ENCODE peak calls at places on chromosome 2, in ten cellular contexts. O, K, C, F, T, Z, P, W, Q and I are unnamed samples.

GRCh38 chr2:137380610-137381009 is 583.7 kb upstream of the HNMT start:
- DNase-seq in O (peak), K (no peak), C (no peak), F (no peak), T (no peak), Z (peak), P (no peak), W (no peak), Q (no peak), I (no peak)

GRCh38 chr2:179139506-179139905 is 89.6 kb upstream of the CCDC141 start:
- DNase-seq in O (no peak), K (no peak), C (no peak), F (no peak), T (no peak), Z (no peak), P (no peak), W (no peak), Q (no peak), I (no peak)

GRCh38 chr2:48080534-48081316 is 174.4 kb upstream of the FBXO11 start:
- DNase-seq in O (no peak), K (no peak), C (no peak), F (no peak), T (no peak), Z (no peak), P (no peak), W (no peak), Q (no peak), I (no peak)

GRCh38 chr2:12970861-12971260 is 254.1 kb downstream of the TRIB2 start:
- DNase-seq in O (peak), K (no peak), C (peak), F (peak), T (peak), Z (no peak), P (no peak), W (no peak), Q (no peak), I (no peak)

GRCh38 chr2:26679857-26680256 is 12.7 kb upstream of the KCNK3 start:
- DNase-seq in O (no peak), K (no peak), C (no peak), F (no peak), T (no peak), Z (no peak), P (no peak), W (peak), Q (no peak), I (no peak)

GRCh38 chr2:201808070-201808469 is 1.7 kb downstream of the CDK15 start:
- DNase-seq in O (no peak), K (no peak), C (no peak), F (no peak), T (no peak), Z (no peak), P (no peak), W (no peak), Q (no peak), I (no peak)

GRCh38 chr2:17191223-17191622 is 327.0 kb downstream of the RAD51AP2 start:
- DNase-seq in O (no peak), K (no peak), C (no peak), F (no peak), T (no peak), Z (no peak), P (no peak), W (no peak), Q (no peak), I (no peak)

GRCh38 chr2:53610260-53610659 is 157.3 kb upstream of the CHAC2 start:
- DNase-seq in O (no peak), K (peak), C (no peak), F (no peak), T (no peak), Z (no peak), P (no peak), W (no peak), Q (no peak), I (peak)

GRCh38 chr2:223230352-223230751 is 178.4 kb downstream of the KCNE4 start:
- DNase-seq in O (no peak), K (peak), C (no peak), F (no peak), T (no peak), Z (no peak), P (no peak), W (no peak), Q (no peak), I (no peak)

GRCh38 chr2:240820607-240821428 is 799 bp upstream of the KIF1A start:
- DNase-seq in O (no peak), K (no peak), C (no peak), F (no peak), T (no peak), Z (no peak), P (no peak), W (peak), Q (no peak), I (no peak)

GRCh38 chr2:120486946-120487345 is 141.0 kb downstream of the INHBB start:
- DNase-seq in O (no peak), K (no peak), C (no peak), F (peak), T (no peak), Z (no peak), P (no peak), W (peak), Q (no peak), I (no peak)

GRCh38 chr2:186543561-186544131 is 46.2 kb upstream of the ITGAV start:
- DNase-seq in O (peak), K (no peak), C (peak), F (no peak), T (peak), Z (peak), P (no peak), W (no peak), Q (no peak), I (no peak)

GRCh38 chr2:186537019-186537418 is 51.0 kb downstream of the ZC3H15 start:
- DNase-seq in O (no peak), K (no peak), C (no peak), F (no peak), T (no peak), Z (no peak), P (no peak), W (no peak), Q (no peak), I (no peak)

GRCh38 chr2:186544255-186544675 is 45.6 kb upstream of the ITGAV start:
- DNase-seq in O (peak), K (peak), C (peak), F (peak), T (peak), Z (peak), P (no peak), W (no peak), Q (no peak), I (no peak)

GRCh38 chr2:186542002-186542401 is 47.9 kb upstream of the ITGAV start:
- DNase-seq in O (no peak), K (no peak), C (no peak), F (no peak), T (no peak), Z (no peak), P (no peak), W (no peak), Q (no peak), I (no peak)

GRCh38 chr2:186540971-186541370 is 48.9 kb upstream of the ITGAV start:
- DNase-seq in O (peak), K (no peak), C (no peak), F (peak), T (no peak), Z (peak), P (no peak), W (no peak), Q (no peak), I (no peak)
- H3K4me3 ChIP-seq in O (no peak), K (no peak), C (no peak), F (no peak), T (no peak), Z (no peak), P (no peak), W (no peak), Q (no peak), I (no peak)

GRCh38 chr2:46023165-46023854 is 273.9 kb upstream of the EPAS1 start:
- DNase-seq in O (no peak), K (no peak), C (no peak), F (no peak), T (no peak), Z (no peak), P (no peak), W (no peak), Q (no peak), I (no peak)

GRCh38 chr2:46015671-46016070 is 281.5 kb upstream of the EPAS1 start:
- DNase-seq in O (no peak), K (no peak), C (no peak), F (no peak), T (no peak), Z (no peak), P (no peak), W (no peak), Q (no peak), I (no peak)

GRCh38 chr2:46014911-46015654 is 282.1 kb upstream of the EPAS1 start:
- DNase-seq in O (peak), K (no peak), C (no peak), F (no peak), T (peak), Z (peak), P (no peak), W (no peak), Q (no peak), I (no peak)

GRCh38 chr2:46020416-46020815 is 276.8 kb upstream of the EPAS1 start:
- DNase-seq in O (peak), K (no peak), C (no peak), F (no peak), T (no peak), Z (no peak), P (no peak), W (no peak), Q (no peak), I (no peak)

GRCh38 chr2:46018773-46019593 is 278.2 kb upstream of the EPAS1 start:
- DNase-seq in O (no peak), K (no peak), C (no peak), F (no peak), T (no peak), Z (no peak), P (no peak), W (no peak), Q (no peak), I (no peak)
- TF ChIP-seq CTCF in O (no peak), K (no peak), C (no peak), F (no peak), T (no peak), Z (no peak), P (peak), W (no peak), Q (no peak), I (no peak)

GRCh38 chr2:169715379-169716228 is 18.0 kb upstream of the KLHL23 start:
- DNase-seq in O (no peak), K (peak), C (no peak), F (no peak), T (no peak), Z (no peak), P (no peak), W (no peak), Q (peak), I (peak)
- H3K4me3 ChIP-seq in O (no peak), K (peak), C (peak), F (peak), T (peak), Z (no peak), P (no peak), W (peak), Q (peak), I (peak)

GRCh38 chr2:222052934-222053367 is 245.8 kb downstream of the PAX3 start:
- DNase-seq in O (no peak), K (no peak), C (no peak), F (no peak), T (no peak), Z (no peak), P (no peak), W (no peak), Q (peak), I (no peak)
- TF ChIP-seq CTCF in O (no peak), K (no peak), C (peak), F (no peak), T (peak), Z (peak), P (no peak), W (no peak), Q (peak), I (no peak)

GRCh38 chr2:160405077-160405865 is 88.3 kb downstream of the RBMS1 start:
- DNase-seq in O (no peak), K (no peak), C (no peak), F (no peak), T (no peak), Z (no peak), P (no peak), W (no peak), Q (no peak), I (no peak)
- H3K4me3 ChIP-seq in O (peak), K (no peak), C (peak), F (peak), T (peak), Z (peak), P (peak), W (peak), Q (peak), I (no peak)

DNA sequence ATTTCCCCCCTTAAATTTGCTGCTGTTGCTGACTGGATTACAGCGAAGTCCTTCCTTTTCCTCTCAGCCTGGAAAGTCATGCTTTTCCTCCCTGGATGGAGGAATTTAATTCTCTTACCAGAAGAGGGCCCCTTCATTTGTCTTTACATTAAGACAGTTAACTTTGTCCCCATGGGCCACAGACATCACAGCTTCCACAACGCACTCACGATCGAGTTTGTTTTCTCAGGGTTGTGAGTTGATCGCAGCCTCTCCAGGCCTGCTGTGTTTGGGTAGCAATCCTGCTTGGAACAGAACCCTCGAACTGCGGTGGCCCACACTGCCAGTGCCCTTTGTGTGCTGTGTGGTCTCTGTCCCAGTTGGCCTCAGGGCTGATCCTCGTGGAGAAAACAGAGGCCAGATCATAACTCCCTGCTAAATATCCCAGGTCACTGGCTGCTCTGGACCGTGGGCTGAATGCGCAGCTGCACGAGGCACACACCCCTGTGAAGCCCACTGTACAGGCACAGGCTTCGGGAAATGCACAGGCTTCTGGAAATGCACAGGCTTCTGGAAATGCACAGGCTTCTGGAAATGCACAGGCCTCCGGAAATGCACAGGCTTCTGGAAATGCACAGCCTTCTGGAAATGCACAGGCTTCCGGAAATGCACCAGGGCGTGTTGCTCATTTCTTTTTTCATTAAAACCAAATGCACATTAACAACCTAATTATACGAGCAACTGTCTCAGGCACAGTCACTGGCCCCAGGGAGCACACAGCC is 2.2 kb upstream of the PDIA6 start:
- DNase-seq in O (no peak), K (no peak), C (no peak), F (no peak), T (no peak), Z (no peak), P (no peak), W (peak), Q (no peak), I (no peak)
- TF ChIP-seq CTCF in O (no peak), K (no peak), C (peak), F (no peak), T (no peak), Z (peak), P (no peak), W (no peak), Q (no peak), I (no peak)